ENCODE peak calls at places on chromosome 7, in six cellular contexts. L, U, R, C, P and J are unnamed samples. For H3K4me1, the result is how much of the 10 kb centered on the place peaks cover.

GRCh38 chr7:142925413-142925812 is 8.1 kb downstream of the TRPV5 start:
- DNase-seq in U (no peak), L (no peak), C (no peak), R (no peak), P (no peak), J (no peak)

GRCh38 chr7:30595461-30596042 is 874 bp downstream of the GARS1 start:
- DNase-seq in P (no peak), R (no peak), L (no peak), U (no peak), C (no peak), J (no peak)

GRCh38 chr7:76220185-76221057 is 18.7 kb downstream of the SRRM3 start:
- DNase-seq in L (no peak), C (peak), P (no peak), R (no peak), U (peak), J (no peak)

GRCh38 chr7:977326-978048 is 2.1 kb upstream of the COX19 start:
- DNase-seq in C (peak), P (peak), U (peak), L (no peak), R (no peak), J (peak)

GRCh38 chr7:69434350-69434749 is 163.9 kb upstream of the AUTS2 start:
- DNase-seq in U (no peak), P (no peak), C (no peak), L (no peak), R (no peak), J (no peak)

GRCh38 chr7:6271091-6271658 is 1.2 kb downstream of the CYTH3 start:
- DNase-seq in R (peak), L (peak), U (peak), C (peak), P (no peak), J (peak)

GRCh38 chr7:4911111-4911828 is 27.8 kb upstream of the RADIL start:
- DNase-seq in R (no peak), P (no peak), C (no peak), U (no peak), L (no peak), J (no peak)

GRCh38 chr7:19442016-19442785 is 266.6 kb downstream of the POLR1F start:
- DNase-seq in R (no peak), L (no peak), P (no peak), C (no peak), U (peak), J (no peak)

GRCh38 chr7:88090671-88091070 is 129.2 kb downstream of the SRI start:
- DNase-seq in C (no peak), R (no peak), L (no peak), U (no peak), P (no peak), J (no peak)

GRCh38 chr7:27106181-27106905 is 3.9 kb upstream of the HOXA2 start:
- DNase-seq in R (no peak), U (no peak), L (no peak), P (no peak), C (no peak), J (no peak)

GRCh38 chr7:148527717-148528168 is 62.8 kb upstream of the C7orf33 start:
- DNase-seq in U (peak), L (peak), R (peak), P (peak), C (peak), J (peak)

GRCh38 chr7:23181684-23182553 is at the start of gene NUP42:
- DNase-seq in C (peak), P (peak), R (peak), L (peak), U (peak), J (peak)

GRCh38 chr7:141073641-141074161 is at the start of gene TMEM178B:
- DNase-seq in L (no peak), R (no peak), C (no peak), U (no peak), P (peak), J (no peak)

GRCh38 chr7:47281966-47282643 is 299.8 kb downstream of the TNS3 start:
- DNase-seq in L (no peak), U (no peak), C (no peak), P (no peak), R (no peak), J (no peak)

GRCh38 chr7:2924866-2925840 is 81.0 kb upstream of the GNA12 start:
- DNase-seq in C (no peak), P (no peak), L (no peak), R (no peak), U (no peak), J (peak)

GRCh38 chr7:50814166-50814565 is 31.5 kb upstream of the GRB10 start:
- DNase-seq in C (no peak), L (no peak), P (no peak), R (no peak), U (no peak), J (no peak)

GRCh38 chr7:132930881-132931280 is 151.0 kb downstream of the CHCHD3 start:
- DNase-seq in U (peak), C (no peak), P (no peak), R (no peak), L (no peak), J (peak)

GRCh38 chr7:148385009-148385682 is 205.4 kb upstream of the C7orf33 start:
- DNase-seq in L (no peak), P (peak), C (no peak), R (no peak), U (no peak), J (no peak)

GRCh38 chr7:151035024-151035717 is 6.9 kb downstream of the ABCB8 start:
- DNase-seq in R (peak), U (no peak), L (no peak), P (no peak), C (no peak), J (no peak)

GRCh38 chr7:151035902-151036301 is 7.7 kb downstream of the ABCB8 start:
- DNase-seq in C (no peak), U (no peak), R (no peak), L (no peak), P (no peak), J (no peak)

GRCh38 chr7:151033864-151034249 is 5.6 kb downstream of the ABCB8 start:
- DNase-seq in R (no peak), P (no peak), L (no peak), C (no peak), U (no peak), J (no peak)

GRCh38 chr7:151032936-151033863 is 5.0 kb downstream of the ABCB8 start:
- DNase-seq in P (no peak), C (no peak), L (no peak), R (no peak), U (no peak), J (no peak)

GRCh38 chr7:151034312-151035023 is 6.2 kb downstream of the ABCB8 start:
- DNase-seq in U (no peak), C (no peak), L (no peak), P (no peak), R (no peak), J (no peak)
- TF ChIP-seq POLR2A in U (no peak), C (no peak), L (no peak), P (no peak), R (no peak), J (no peak)

GRCh38 chr7:116071629-116072028 is 41.1 kb upstream of the TFEC start:
- DNase-seq in P (no peak), U (no peak), L (no peak), R (no peak), C (no peak), J (no peak)
- H3K4me3 ChIP-seq in P (no peak), U (no peak), L (no peak), R (no peak), C (no peak), J (no peak)

GRCh38 chr7:130914589-130915294 is 180.7 kb upstream of the KLF14 start:
- DNase-seq in L (no peak), P (no peak), U (no peak), R (no peak), C (no peak), J (no peak)

GRCh38 chr7:130913721-130914588 is 179.9 kb upstream of the KLF14 start:
- DNase-seq in U (no peak), R (no peak), P (no peak), C (no peak), L (no peak), J (no peak)

GRCh38 chr7:130912086-130912909 is 178.3 kb upstream of the KLF14 start:
- DNase-seq in R (no peak), L (no peak), U (peak), P (no peak), C (no peak), J (no peak)

GRCh38 chr7:130910949-130911944 is 177.2 kb upstream of the KLF14 start:
- DNase-seq in U (peak), P (no peak), C (no peak), R (no peak), L (no peak), J (no peak)

GRCh38 chr7:130912910-130913720 is 179.1 kb upstream of the KLF14 start:
- DNase-seq in L (peak), C (peak), P (no peak), R (peak), U (peak), J (no peak)
- H3K4me1 ChIP-seq in L (half or more), C (half or more), P (under half), R (half or more), U (half or more), J (under half)

DNA sequence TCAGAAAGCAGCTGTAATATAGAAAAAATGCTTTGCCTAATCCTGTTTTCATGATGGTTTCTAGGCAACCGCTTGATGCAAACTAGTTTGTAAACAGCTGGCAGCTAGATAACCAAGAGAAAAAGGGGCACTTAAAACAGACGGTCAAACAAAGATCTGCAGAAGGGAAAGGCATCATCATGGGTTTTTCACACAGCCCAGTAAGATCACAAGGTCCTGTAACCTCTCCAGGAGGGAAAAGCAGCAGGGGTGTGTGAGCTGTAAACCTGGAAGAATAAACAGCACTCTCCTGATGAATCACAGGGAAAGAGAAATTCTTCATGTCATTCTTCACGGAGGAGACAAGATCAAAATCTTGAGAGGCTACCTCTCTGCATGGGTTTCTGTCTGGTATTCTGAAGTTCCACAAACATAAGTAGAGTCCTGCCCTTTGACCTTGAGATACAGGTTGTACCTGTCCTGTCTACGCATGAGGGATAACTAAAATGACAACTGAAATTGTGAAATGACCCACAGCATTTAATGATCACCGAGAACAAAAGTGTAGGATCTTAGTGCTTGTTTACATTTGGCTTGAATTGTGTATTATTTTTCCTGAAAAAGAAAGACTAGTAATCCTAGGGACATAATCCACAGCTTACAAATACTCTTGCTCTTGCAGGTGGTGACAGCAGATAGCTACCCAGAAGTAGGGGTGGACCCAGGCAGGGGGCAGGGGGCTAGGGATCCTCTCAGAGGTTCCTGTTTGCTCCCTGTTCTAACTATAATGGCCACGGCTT is 48.0 kb downstream of the CREB3L2 start:
- DNase-seq in R (no peak), U (peak), L (no peak), C (no peak), P (no peak), J (no peak)
- TF ChIP-seq POLR2A in R (no peak), U (no peak), L (no peak), C (no peak), P (no peak), J (no peak)

GRCh38 chr7:114922151-114922651 is 307 bp downstream of the MDFIC start:
- DNase-seq in C (peak), U (peak), L (peak), R (peak), P (peak), J (peak)

GRCh38 chr7:114925443-114925842 is 3.5 kb downstream of the MDFIC start:
- DNase-seq in C (no peak), L (no peak), R (no peak), U (no peak), P (no peak), J (no peak)

GRCh38 chr7:114922652-114923402 is 933 bp downstream of the MDFIC start:
- DNase-seq in P (peak), R (peak), U (peak), L (peak), C (peak), J (peak)

GRCh38 chr7:114923403-114923713 is 1.5 kb downstream of the MDFIC start:
- DNase-seq in P (no peak), R (no peak), C (no peak), L (no peak), U (no peak), J (no peak)

GRCh38 chr7:114924066-114924712 is 2.3 kb downstream of the MDFIC start:
- DNase-seq in C (no peak), U (no peak), L (no peak), R (no peak), P (no peak), J (no peak)
- H3K4me3 ChIP-seq in C (no peak), U (no peak), L (peak), R (peak), P (no peak), J (no peak)

GRCh38 chr7:95502403-95502802 is 16.7 kb downstream of the ASB4 start:
- DNase-seq in P (no peak), R (no peak), C (no peak), L (no peak), U (no peak), J (no peak)

GRCh38 chr7:95501261-95501816 is 15.6 kb downstream of the ASB4 start:
- DNase-seq in U (no peak), L (no peak), R (no peak), P (no peak), C (no peak), J (no peak)
- H3K4me1 ChIP-seq in U (under half), L (under half), R (under half), P (under half), C (under half), J (under half)

GRCh38 chr7:139340037-139340807 is 915 bp upstream of the FMC1 start:
- DNase-seq in P (peak), C (peak), U (peak), R (peak), L (peak), J (peak)

GRCh38 chr7:139340808-139341057 is 404 bp upstream of the FMC1 start:
- DNase-seq in U (no peak), L (peak), P (no peak), C (no peak), R (no peak), J (no peak)

GRCh38 chr7:139339698-139340036 is 1.5 kb upstream of the FMC1 start:
- DNase-seq in U (no peak), P (no peak), C (no peak), L (no peak), R (no peak), J (peak)

GRCh38 chr7:139341776-139342244 is 673 bp downstream of the FMC1 start:
- DNase-seq in U (no peak), P (no peak), C (no peak), R (no peak), L (no peak), J (no peak)

DNA sequence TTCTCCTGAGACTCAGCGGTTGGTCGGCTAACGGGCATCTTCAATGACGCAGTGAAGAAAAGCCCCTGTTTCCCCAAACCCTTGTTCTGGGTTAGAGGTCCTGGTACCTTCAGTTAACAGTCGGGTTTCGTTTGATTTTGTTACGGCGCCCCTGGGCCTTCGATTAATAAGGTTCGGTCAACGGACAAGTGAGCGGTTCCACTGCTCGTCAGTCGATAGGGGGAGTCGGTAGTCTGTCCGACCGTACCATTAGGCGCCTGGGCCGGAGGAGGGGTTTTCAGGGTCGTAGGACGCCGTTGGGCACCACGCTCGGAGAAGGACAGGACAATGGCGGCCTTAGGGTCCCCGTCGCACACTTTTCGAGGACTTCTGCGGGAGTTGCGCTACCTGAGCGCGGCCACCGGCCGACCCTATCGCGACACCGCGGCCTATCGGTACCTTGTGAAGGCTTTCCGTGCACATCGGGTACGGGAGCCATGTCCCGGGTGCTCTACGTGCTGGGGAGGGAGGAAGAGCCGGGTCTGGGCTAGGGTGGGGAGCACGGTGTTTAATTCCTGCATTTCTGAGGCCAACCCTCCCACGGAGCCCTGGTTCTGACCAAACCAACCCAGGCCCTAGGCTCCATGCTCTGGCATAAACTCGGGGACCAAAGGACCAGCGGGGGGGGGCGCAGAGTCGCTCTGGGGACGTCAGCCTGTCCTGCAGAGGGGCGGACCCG is at the start of gene FMC1:
- DNase-seq in C (peak), R (peak), P (peak), L (peak), U (peak), J (peak)
- TF ChIP-seq POLR2A in C (peak), R (peak), P (peak), L (peak), U (peak), J (peak)